ENCODE peak calls at places on chromosomes 7 and 10, in six cellular contexts. E is transverse colon, F is esophagus squamous epithelium, R is neural crest cell, B is GM13976, C is AG10803. P is an unnamed sample.

GRCh38 chr10:80437227-80437626 is 16.9 kb upstream of the TSPAN14 start:
- DNase-seq in E (no peak), F (no peak), R (no peak), B (no peak), C (no peak), P (no peak)

GRCh38 chr7:43584200-43584586 is 1.3 kb downstream of the STK17A start:
- DNase-seq in E (peak; percentile 19), F (no peak), R (no peak), B (no peak), C (peak; percentile 88), P (peak; percentile 77)

GRCh38 chr10:129800-130199 is 5.5 kb upstream of the ZMYND11 start:
- DNase-seq in E (no peak), F (no peak), R (no peak), B (no peak), C (peak; percentile 61), P (no peak)

GRCh38 chr10:3774018-3774813 is 10.8 kb downstream of the KLF6 start:
- DNase-seq in E (no peak), F (no peak), R (no peak), B (no peak), C (no peak), P (peak; percentile 86)

GRCh38 chr7:148289630-148290029 is 300.9 kb upstream of the C7orf33 start:
- DNase-seq in E (no peak), F (no peak), R (no peak), B (peak; percentile 55), C (no peak), P (no peak)

GRCh38 chr10:3248526-3249255 is 76.1 kb upstream of the PITRM1 start:
- DNase-seq in E (no peak), F (no peak), R (no peak), B (no peak), C (peak; percentile 94), P (peak; percentile 95)

GRCh38 chr7:73718905-73719805 is at the start of gene STX1A:
- DNase-seq in E (peak; percentile 76), F (no peak), R (peak; percentile 61), B (peak; percentile 97), C (peak; percentile 60), P (peak; percentile 51)

GRCh38 chr10:92699518-92700272 is 9.9 kb downstream of the HHEX start:
- DNase-seq in E (peak; percentile 30), F (no peak), R (peak; percentile 46), B (no peak), C (peak; percentile 42), P (peak; percentile 43)

GRCh38 chr7:33444501-33444900 is 315.1 kb downstream of the BBS9 start:
- DNase-seq in E (no peak), F (no peak), R (no peak), B (no peak), C (peak; percentile 59), P (peak; percentile 88)

GRCh38 chr7:9600974-9601373 is 1167.6 kb downstream of the NXPH1 start:
- DNase-seq in E (no peak), F (no peak), R (no peak), B (no peak), C (no peak), P (no peak)

GRCh38 chr10:108688314-108688713 is 1235.0 kb downstream of the XPNPEP1 start:
- DNase-seq in E (no peak), F (no peak), R (no peak), B (no peak), C (no peak), P (no peak)

GRCh38 chr7:28149291-28150101 is 31.1 kb downstream of the JAZF1 start:
- DNase-seq in E (no peak), F (no peak), R (no peak), B (peak; percentile 20), C (no peak), P (no peak)

GRCh38 chr7:70371652-70372051 is 760.3 kb upstream of the GALNT17 start:
- DNase-seq in E (no peak), F (no peak), R (no peak), B (no peak), C (no peak), P (no peak)

GRCh38 chr10:69750726-69751125 is 51.0 kb upstream of the COL13A1 start:
- DNase-seq in E (no peak), F (no peak), R (no peak), B (no peak), C (no peak), P (no peak)

GRCh38 chr7:47763063-47763974 is 181.4 kb upstream of the TNS3 start:
- DNase-seq in E (peak; percentile 26), F (no peak), R (no peak), B (no peak), C (peak; percentile 86), P (peak; percentile 96)

GRCh38 chr10:97406064-97406463 is 4.9 kb upstream of the RRP12 start:
- DNase-seq in E (no peak), F (no peak), R (no peak), B (no peak), C (no peak), P (no peak)

GRCh38 chr10:30639946-30640786 is 10.6 kb upstream of the LYZL2 start:
- DNase-seq in E (no peak), F (no peak), R (no peak), B (peak; percentile 61), C (peak; percentile 69), P (peak; percentile 84)

GRCh38 chr7:90163534-90163933 is 9.3 kb downstream of the STEAP1 start:
- DNase-seq in E (no peak), F (no peak), R (no peak), B (no peak), C (no peak), P (no peak)

GRCh38 chr7:30703756-30704155 is 21.5 kb upstream of the CRHR2 start:
- DNase-seq in E (no peak), F (no peak), R (no peak), B (no peak), C (no peak), P (no peak)

GRCh38 chr7:27103489-27104226 is 1.2 kb upstream of the HOXA2 start:
- DNase-seq in E (peak; percentile 53), F (no peak), R (no peak), B (no peak), C (no peak), P (no peak)

GRCh38 chr7:26356266-26356665 is 64.6 kb downstream of the SNX10 start:
- DNase-seq in E (no peak), F (no peak), R (no peak), B (no peak), C (no peak), P (no peak)

DNA sequence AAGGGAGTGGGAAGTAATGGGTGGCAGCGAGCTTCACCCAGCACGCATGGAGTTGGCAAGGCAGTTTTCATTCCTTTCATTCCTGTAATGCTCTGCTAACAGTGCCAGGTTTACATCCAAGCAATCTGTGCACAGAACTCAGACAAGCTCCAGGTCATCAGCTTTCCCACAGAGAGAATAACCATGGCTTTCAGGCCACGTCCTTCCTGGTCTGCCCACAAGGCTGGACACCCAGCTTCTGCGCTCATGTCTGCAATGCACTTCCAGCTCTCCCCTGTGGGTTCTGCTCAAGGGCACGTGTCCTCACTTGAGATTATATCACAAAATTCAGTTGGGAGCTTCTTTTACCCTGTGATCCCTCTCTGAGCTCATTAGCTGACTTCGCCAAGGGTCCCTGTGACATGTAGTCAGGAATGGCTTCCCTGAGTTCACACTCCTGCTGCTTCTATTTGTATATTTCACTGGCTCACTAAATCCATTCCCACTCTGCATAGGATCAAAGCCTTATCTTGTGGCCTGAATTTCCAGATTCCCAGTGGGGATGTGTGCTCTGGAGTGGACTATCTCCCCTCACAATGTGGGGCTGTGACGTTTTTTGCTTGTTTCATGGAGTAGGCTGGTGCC is 18.6 kb downstream of the AKR1C2 start:
- DNase-seq in E (no peak), F (no peak), R (no peak), B (no peak), C (peak; percentile 79), P (no peak)
- TF ChIP-seq CTCF in E (no peak), F (no peak), R (no peak), B (no peak), C (peak; percentile 4), P (no peak)

GRCh38 chr7:3301831-3302618 is 973 bp downstream of the SDK1 start:
- DNase-seq in E (no peak), F (no peak), R (peak; percentile 26), B (no peak), C (no peak), P (peak; percentile 15)
- TF ChIP-seq CTCF in E (peak; percentile 28), F (no peak), R (peak; percentile 51), B (no peak), C (peak; percentile 12), P (peak; percentile 21)

GRCh38 chr7:151202836-151203235 is 7.5 kb downstream of the H2BK1 start:
- DNase-seq in E (no peak), F (no peak), R (no peak), B (no peak), C (no peak), P (no peak)

GRCh38 chr7:151205749-151206148 is 4.5 kb downstream of the H2BK1 start:
- DNase-seq in E (no peak), F (no peak), R (no peak), B (peak; percentile 37), C (no peak), P (no peak)

GRCh38 chr7:151201751-151202150 is 8.5 kb downstream of the H2BK1 start:
- DNase-seq in E (no peak), F (no peak), R (no peak), B (no peak), C (no peak), P (no peak)

GRCh38 chr7:151206914-151207313 is 3.4 kb downstream of the H2BK1 start:
- DNase-seq in E (no peak), F (no peak), R (no peak), B (no peak), C (no peak), P (no peak)

GRCh38 chr7:151204383-151205032 is 5.8 kb downstream of the H2BK1 start:
- DNase-seq in E (no peak), F (no peak), R (no peak), B (peak; percentile 25), C (no peak), P (no peak)
- TF ChIP-seq CTCF in E (no peak), F (no peak), R (no peak), B (no peak), C (no peak), P (no peak)

GRCh38 chr10:48881937-48882336 is 57.7 kb downstream of the LRRC18 start:
- DNase-seq in E (no peak), F (no peak), R (no peak), B (no peak), C (no peak), P (no peak)

GRCh38 chr10:48884337-48885045 is 55.1 kb downstream of the LRRC18 start:
- DNase-seq in E (no peak), F (no peak), R (no peak), B (no peak), C (no peak), P (no peak)

GRCh38 chr10:48887982-48888381 is 51.7 kb downstream of the LRRC18 start:
- DNase-seq in E (no peak), F (no peak), R (no peak), B (no peak), C (no peak), P (no peak)

GRCh38 chr10:48882881-48883280 is 56.8 kb downstream of the LRRC18 start:
- DNase-seq in E (no peak), F (no peak), R (no peak), B (no peak), C (no peak), P (no peak)

GRCh38 chr10:48885376-48885775 is 54.3 kb downstream of the LRRC18 start:
- DNase-seq in E (no peak), F (no peak), R (peak; percentile 12), B (no peak), C (peak; percentile 3), P (peak; percentile 12)
- TF ChIP-seq CTCF in E (peak; percentile 31), F (no peak), R (peak; percentile 64), B (no peak), C (peak; percentile 23), P (peak; percentile 32)

P was measured in fibroblast of mammary gland.